ENCODE peak calls at places on chromosomes 3 and 15, in ten cellular contexts. One of them, this sample, is unnamed.

GRCh38 chr3:176799675-176800074 is 397.6 kb downstream of the TBL1XR1 start:
- DNase-seq in HCT116: no peak
- DNase-seq in activated T-cell treated with anti-CD3 and anti-CD28 coated beads, Interleukin-2, amount 50 U/mL, for 1 hour: no peak
- DNase-seq in NCI-H1436 treated with DMSO at 0.1 percent for 48 hours: no peak
- DNase-seq in SJSA1: no peak
- DNase-seq in NCI-H2107: no peak
- DNase-seq in mucosa of descending colon: no peak
- DNase-seq in heart right ventricle: no peak
- DNase-seq in HuH-7: no peak
- DNase-seq in fibroblast of lung: no peak
- DNase-seq in this sample: no peak

GRCh38 chr3:143771939-143772338 is 76.3 kb downstream of the SLC9A9 start:
- DNase-seq in HCT116: no peak
- DNase-seq in activated T-cell treated with anti-CD3 and anti-CD28 coated beads, Interleukin-2, amount 50 U/mL, for 1 hour: no peak
- DNase-seq in NCI-H1436 treated with DMSO at 0.1 percent for 48 hours: no peak
- DNase-seq in SJSA1: no peak
- DNase-seq in NCI-H2107: no peak
- DNase-seq in mucosa of descending colon: no peak
- DNase-seq in heart right ventricle: no peak
- DNase-seq in HuH-7: no peak
- DNase-seq in fibroblast of lung: no peak
- DNase-seq in this sample: no peak

GRCh38 chr3:3429841-3430240 is 250.3 kb upstream of the CRBN start:
- DNase-seq in HCT116: no peak
- DNase-seq in activated T-cell treated with anti-CD3 and anti-CD28 coated beads, Interleukin-2, amount 50 U/mL, for 1 hour: no peak
- DNase-seq in NCI-H1436 treated with DMSO at 0.1 percent for 48 hours: no peak
- DNase-seq in SJSA1: no peak
- DNase-seq in NCI-H2107: no peak
- DNase-seq in mucosa of descending colon: no peak
- DNase-seq in heart right ventricle: no peak
- DNase-seq in HuH-7: no peak
- DNase-seq in fibroblast of lung: no peak
- DNase-seq in this sample: no peak

GRCh38 chr15:62569460-62570404 is 404.6 kb upstream of the C2CD4B start:
- DNase-seq in HCT116: no peak
- DNase-seq in activated T-cell treated with anti-CD3 and anti-CD28 coated beads, Interleukin-2, amount 50 U/mL, for 1 hour: no peak
- DNase-seq in NCI-H1436 treated with DMSO at 0.1 percent for 48 hours: no peak
- DNase-seq in SJSA1: peak
- DNase-seq in NCI-H2107: no peak
- DNase-seq in mucosa of descending colon: peak
- DNase-seq in heart right ventricle: peak
- DNase-seq in HuH-7: peak
- DNase-seq in fibroblast of lung: peak
- DNase-seq in this sample: no peak

GRCh38 chr3:73580343-73580742 is 44.4 kb downstream of the PDZRN3 start:
- DNase-seq in HCT116: no peak
- DNase-seq in activated T-cell treated with anti-CD3 and anti-CD28 coated beads, Interleukin-2, amount 50 U/mL, for 1 hour: no peak
- DNase-seq in NCI-H1436 treated with DMSO at 0.1 percent for 48 hours: no peak
- DNase-seq in SJSA1: no peak
- DNase-seq in NCI-H2107: peak
- DNase-seq in mucosa of descending colon: no peak
- DNase-seq in heart right ventricle: no peak
- DNase-seq in HuH-7: no peak
- DNase-seq in fibroblast of lung: peak
- DNase-seq in this sample: peak

GRCh38 chr15:76169013-76169412 is 109.2 kb downstream of the TMEM266 start:
- DNase-seq in HCT116: no peak
- DNase-seq in activated T-cell treated with anti-CD3 and anti-CD28 coated beads, Interleukin-2, amount 50 U/mL, for 1 hour: no peak
- DNase-seq in NCI-H1436 treated with DMSO at 0.1 percent for 48 hours: no peak
- DNase-seq in SJSA1: no peak
- DNase-seq in NCI-H2107: no peak
- DNase-seq in mucosa of descending colon: no peak
- DNase-seq in heart right ventricle: no peak
- DNase-seq in HuH-7: no peak
- DNase-seq in fibroblast of lung: no peak
- DNase-seq in this sample: no peak

GRCh38 chr3:174495231-174495755 is 363.8 kb upstream of the NAALADL2 start:
- DNase-seq in HCT116: no peak
- DNase-seq in activated T-cell treated with anti-CD3 and anti-CD28 coated beads, Interleukin-2, amount 50 U/mL, for 1 hour: no peak
- DNase-seq in NCI-H1436 treated with DMSO at 0.1 percent for 48 hours: no peak
- DNase-seq in SJSA1: no peak
- DNase-seq in NCI-H2107: no peak
- DNase-seq in mucosa of descending colon: no peak
- DNase-seq in heart right ventricle: no peak
- DNase-seq in HuH-7: no peak
- DNase-seq in fibroblast of lung: peak
- DNase-seq in this sample: no peak

GRCh38 chr3:152638707-152639450 is 196.1 kb upstream of the P2RY1 start:
- DNase-seq in HCT116: no peak
- DNase-seq in activated T-cell treated with anti-CD3 and anti-CD28 coated beads, Interleukin-2, amount 50 U/mL, for 1 hour: no peak
- DNase-seq in NCI-H1436 treated with DMSO at 0.1 percent for 48 hours: no peak
- DNase-seq in SJSA1: no peak
- DNase-seq in NCI-H2107: no peak
- DNase-seq in mucosa of descending colon: no peak
- DNase-seq in heart right ventricle: no peak
- DNase-seq in HuH-7: no peak
- DNase-seq in fibroblast of lung: peak
- DNase-seq in this sample: no peak

GRCh38 chr3:46463120-46463867 is 1.4 kb downstream of the LTF start:
- DNase-seq in HCT116: no peak
- DNase-seq in activated T-cell treated with anti-CD3 and anti-CD28 coated beads, Interleukin-2, amount 50 U/mL, for 1 hour: no peak
- DNase-seq in NCI-H1436 treated with DMSO at 0.1 percent for 48 hours: no peak
- DNase-seq in SJSA1: no peak
- DNase-seq in NCI-H2107: no peak
- DNase-seq in mucosa of descending colon: no peak
- DNase-seq in heart right ventricle: peak
- DNase-seq in HuH-7: no peak
- DNase-seq in fibroblast of lung: no peak
- DNase-seq in this sample: peak

GRCh38 chr3:48899298-48899697 is 616 bp upstream of the SLC25A20 start:
- DNase-seq in HCT116: no peak
- DNase-seq in activated T-cell treated with anti-CD3 and anti-CD28 coated beads, Interleukin-2, amount 50 U/mL, for 1 hour: peak
- DNase-seq in NCI-H1436 treated with DMSO at 0.1 percent for 48 hours: no peak
- DNase-seq in SJSA1: no peak
- DNase-seq in NCI-H2107: no peak
- DNase-seq in mucosa of descending colon: no peak
- DNase-seq in heart right ventricle: no peak
- DNase-seq in HuH-7: no peak
- DNase-seq in fibroblast of lung: no peak
- DNase-seq in this sample: no peak

GRCh38 chr3:40191850-40192448 is 117.6 kb upstream of the EIF1B start:
- DNase-seq in HCT116: peak
- DNase-seq in activated T-cell treated with anti-CD3 and anti-CD28 coated beads, Interleukin-2, amount 50 U/mL, for 1 hour: peak
- DNase-seq in NCI-H1436 treated with DMSO at 0.1 percent for 48 hours: no peak
- DNase-seq in SJSA1: peak
- DNase-seq in NCI-H2107: no peak
- DNase-seq in mucosa of descending colon: no peak
- DNase-seq in heart right ventricle: peak
- DNase-seq in HuH-7: peak
- DNase-seq in fibroblast of lung: peak
- DNase-seq in this sample: no peak

GRCh38 chr3:12393894-12394293 is 90.4 kb upstream of the TSEN2 start:
- DNase-seq in HCT116: peak
- DNase-seq in activated T-cell treated with anti-CD3 and anti-CD28 coated beads, Interleukin-2, amount 50 U/mL, for 1 hour: no peak
- DNase-seq in NCI-H1436 treated with DMSO at 0.1 percent for 48 hours: no peak
- DNase-seq in SJSA1: no peak
- DNase-seq in NCI-H2107: no peak
- DNase-seq in mucosa of descending colon: no peak
- DNase-seq in heart right ventricle: no peak
- DNase-seq in HuH-7: no peak
- DNase-seq in fibroblast of lung: peak
- DNase-seq in this sample: no peak

GRCh38 chr3:42051384-42052131 is 39.6 kb upstream of the TRAK1 start:
- DNase-seq in HCT116: no peak
- DNase-seq in activated T-cell treated with anti-CD3 and anti-CD28 coated beads, Interleukin-2, amount 50 U/mL, for 1 hour: no peak
- DNase-seq in NCI-H1436 treated with DMSO at 0.1 percent for 48 hours: no peak
- DNase-seq in SJSA1: no peak
- DNase-seq in NCI-H2107: no peak
- DNase-seq in mucosa of descending colon: no peak
- DNase-seq in heart right ventricle: no peak
- DNase-seq in HuH-7: no peak
- DNase-seq in fibroblast of lung: peak
- DNase-seq in this sample: no peak

GRCh38 chr3:194148383-194148782 is 12.4 kb downstream of the HES1 start:
- DNase-seq in HCT116: no peak
- DNase-seq in activated T-cell treated with anti-CD3 and anti-CD28 coated beads, Interleukin-2, amount 50 U/mL, for 1 hour: no peak
- DNase-seq in NCI-H1436 treated with DMSO at 0.1 percent for 48 hours: no peak
- DNase-seq in SJSA1: no peak
- DNase-seq in NCI-H2107: no peak
- DNase-seq in mucosa of descending colon: no peak
- DNase-seq in heart right ventricle: no peak
- DNase-seq in HuH-7: no peak
- DNase-seq in fibroblast of lung: peak
- DNase-seq in this sample: peak

GRCh38 chr3:46763178-46763577 is 45.5 kb upstream of the PRSS50 start:
- DNase-seq in HCT116: no peak
- DNase-seq in activated T-cell treated with anti-CD3 and anti-CD28 coated beads, Interleukin-2, amount 50 U/mL, for 1 hour: no peak
- DNase-seq in NCI-H1436 treated with DMSO at 0.1 percent for 48 hours: no peak
- DNase-seq in SJSA1: no peak
- DNase-seq in NCI-H2107: no peak
- DNase-seq in mucosa of descending colon: no peak
- DNase-seq in heart right ventricle: no peak
- DNase-seq in HuH-7: no peak
- DNase-seq in fibroblast of lung: no peak
- DNase-seq in this sample: no peak

GRCh38 chr3:63559884-63560283 is 92.6 kb upstream of the SNTN start:
- DNase-seq in HCT116: no peak
- DNase-seq in activated T-cell treated with anti-CD3 and anti-CD28 coated beads, Interleukin-2, amount 50 U/mL, for 1 hour: no peak
- DNase-seq in NCI-H1436 treated with DMSO at 0.1 percent for 48 hours: no peak
- DNase-seq in SJSA1: no peak
- DNase-seq in NCI-H2107: no peak
- DNase-seq in mucosa of descending colon: no peak
- DNase-seq in heart right ventricle: no peak
- DNase-seq in HuH-7: no peak
- DNase-seq in fibroblast of lung: peak
- DNase-seq in this sample: no peak

GRCh38 chr3:9226326-9226725 is 23.1 kb downstream of the SRGAP3 start:
- DNase-seq in HCT116: no peak
- DNase-seq in activated T-cell treated with anti-CD3 and anti-CD28 coated beads, Interleukin-2, amount 50 U/mL, for 1 hour: no peak
- DNase-seq in NCI-H1436 treated with DMSO at 0.1 percent for 48 hours: no peak
- DNase-seq in SJSA1: no peak
- DNase-seq in NCI-H2107: no peak
- DNase-seq in mucosa of descending colon: no peak
- DNase-seq in heart right ventricle: no peak
- DNase-seq in HuH-7: no peak
- DNase-seq in fibroblast of lung: peak
- DNase-seq in this sample: peak

GRCh38 chr3:128794788-128795649 is 69.0 kb downstream of the RAB7A start:
- DNase-seq in HCT116: peak
- DNase-seq in activated T-cell treated with anti-CD3 and anti-CD28 coated beads, Interleukin-2, amount 50 U/mL, for 1 hour: peak
- DNase-seq in NCI-H1436 treated with DMSO at 0.1 percent for 48 hours: no peak
- DNase-seq in SJSA1: peak
- DNase-seq in NCI-H2107: peak
- DNase-seq in mucosa of descending colon: no peak
- DNase-seq in heart right ventricle: no peak
- DNase-seq in HuH-7: peak
- DNase-seq in fibroblast of lung: peak
- DNase-seq in this sample: peak

GRCh38 chr15:96122077-96123027 is 208.1 kb upstream of the NR2F2 start:
- DNase-seq in HCT116: peak
- DNase-seq in activated T-cell treated with anti-CD3 and anti-CD28 coated beads, Interleukin-2, amount 50 U/mL, for 1 hour: no peak
- DNase-seq in NCI-H1436 treated with DMSO at 0.1 percent for 48 hours: no peak
- DNase-seq in SJSA1: no peak
- DNase-seq in NCI-H2107: no peak
- DNase-seq in mucosa of descending colon: no peak
- DNase-seq in heart right ventricle: no peak
- DNase-seq in HuH-7: no peak
- DNase-seq in fibroblast of lung: peak
- DNase-seq in this sample: no peak

GRCh38 chr3:172666181-172666872 is 44.5 kb downstream of the NCEH1 start:
- DNase-seq in HCT116: no peak
- DNase-seq in activated T-cell treated with anti-CD3 and anti-CD28 coated beads, Interleukin-2, amount 50 U/mL, for 1 hour: no peak
- DNase-seq in NCI-H1436 treated with DMSO at 0.1 percent for 48 hours: no peak
- DNase-seq in SJSA1: no peak
- DNase-seq in NCI-H2107: no peak
- DNase-seq in mucosa of descending colon: no peak
- DNase-seq in heart right ventricle: no peak
- DNase-seq in HuH-7: no peak
- DNase-seq in fibroblast of lung: no peak
- DNase-seq in this sample: no peak